ENCODE peak calls at places on chromosomes 11 and 22, in six cellular contexts. E is tibial nerve, V is mesendoderm, I is cardiac muscle cell, T is keratinocyte, H is pancreas. R is an unnamed sample.

GRCh38 chr11:61698173-61698965 is 18.2 kb downstream of the DAGLA start:
- DNase-seq in E (no peak), V (no peak), I (no peak), T (no peak), H (no peak), R (no peak)

GRCh38 chr22:45460288-45461109 is 42.2 kb upstream of the FBLN1 start:
- DNase-seq in E (peak), V (no peak), I (no peak), T (no peak), H (peak), R (peak)

GRCh38 chr22:27610863-27611786 is 190.4 kb downstream of the MN1 start:
- DNase-seq in E (no peak), V (no peak), I (no peak), T (no peak), H (no peak), R (no peak)

GRCh38 chr11:7892059-7892699 is 38.9 kb downstream of the OR10A6 start:
- DNase-seq in E (no peak), V (peak), I (no peak), T (no peak), H (no peak), R (no peak)

GRCh38 chr11:62124186-62125113 is 639 bp downstream of the INCENP start:
- DNase-seq in E (no peak), V (peak), I (peak), T (peak), H (no peak), R (peak)

GRCh38 chr11:65459552-65459951 is 37.0 kb downstream of the NEAT1 start:
- DNase-seq in E (no peak), V (no peak), I (no peak), T (no peak), H (no peak), R (no peak)

GRCh38 chr11:117572671-117573070 is 224.3 kb downstream of the DSCAML1 start:
- DNase-seq in E (no peak), V (peak), I (no peak), T (no peak), H (no peak), R (no peak)

GRCh38 chr11:88167853-88168252 is 7.4 kb downstream of the RAB38 start:
- DNase-seq in E (no peak), V (no peak), I (no peak), T (no peak), H (no peak), R (no peak)

GRCh38 chr22:38953577-38954413 is 3.6 kb upstream of the APOBEC3A start:
- DNase-seq in E (no peak), V (no peak), I (no peak), T (no peak), H (no peak), R (no peak)

GRCh38 chr22:48713266-48714205 is 1114.1 kb downstream of the BRD1 start:
- DNase-seq in E (no peak), V (no peak), I (no peak), T (no peak), H (no peak), R (no peak)

GRCh38 chr22:38448945-38449745 is 5.9 kb downstream of the KCNJ4 start:
- DNase-seq in E (no peak), V (no peak), I (no peak), T (no peak), H (no peak), R (peak)

GRCh38 chr11:45444796-45445195 is 158.7 kb upstream of the SYT13 start:
- DNase-seq in E (no peak), V (peak), I (no peak), T (peak), H (no peak), R (no peak)

GRCh38 chr22:33544707-33545106 is 375.6 kb downstream of the LARGE1 start:
- DNase-seq in E (no peak), V (no peak), I (no peak), T (no peak), H (no peak), R (no peak)

GRCh38 chr11:68118753-68119448 is 2.3 kb downstream of the CHKA start:
- DNase-seq in E (no peak), V (no peak), I (peak), T (no peak), H (no peak), R (no peak)

GRCh38 chr22:23106906-23107367 is 34.9 kb downstream of the RSPH14 start:
- DNase-seq in E (no peak), V (no peak), I (no peak), T (no peak), H (peak), R (peak)

GRCh38 chr11:124788521-124788920 is 11.7 kb downstream of the MSANTD2 start:
- DNase-seq in E (no peak), V (no peak), I (no peak), T (no peak), H (no peak), R (no peak)

GRCh38 chr11:33257160-33257896 is at the start of gene HIPK3:
- DNase-seq in E (peak), V (peak), I (peak), T (no peak), H (peak), R (peak)

GRCh38 chr11:44519989-44520737 is 45.3 kb upstream of the CD82 start:
- DNase-seq in E (peak), V (no peak), I (no peak), T (no peak), H (no peak), R (peak)

GRCh38 chr11:36492724-36493304 is 17.3 kb downstream of the TRAF6 start:
- DNase-seq in E (no peak), V (peak), I (peak), T (no peak), H (no peak), R (no peak)

GRCh38 chr11:58164389-58164788 is 24.5 kb upstream of the OR9Q2 start:
- DNase-seq in E (no peak), V (no peak), I (no peak), T (no peak), H (no peak), R (no peak)

GRCh38 chr11:73519266-73519665 is 78.6 kb downstream of the FAM168A start:
- DNase-seq in E (no peak), V (no peak), I (no peak), T (no peak), H (no peak), R (no peak)

GRCh38 chr22:37133304-37134018 is 16.3 kb downstream of the IL2RB start:
- DNase-seq in E (no peak), V (no peak), I (no peak), T (no peak), H (no peak), R (no peak)

GRCh38 chr11:57325735-57326048 is 940 bp upstream of the TNKS1BP1 start:
- DNase-seq in E (peak), V (no peak), I (no peak), T (no peak), H (peak), R (peak)

GRCh38 chr11:8638300-8638699 is 44.2 kb downstream of the TRIM66 start:
- DNase-seq in E (no peak), V (no peak), I (no peak), T (no peak), H (no peak), R (no peak)

GRCh38 chr22:36348760-36349159 is 39.0 kb downstream of the MYH9 start:
- DNase-seq in E (no peak), V (no peak), I (no peak), T (no peak), H (no peak), R (peak)

GRCh38 chr11:27837895-27838563 is 137.8 kb upstream of the BDNF start:
- DNase-seq in E (no peak), V (no peak), I (no peak), T (no peak), H (no peak), R (no peak)

GRCh38 chr11:95515379-95515778 is 274.2 kb downstream of the FAM76B start:
- DNase-seq in E (no peak), V (no peak), I (no peak), T (no peak), H (no peak), R (no peak)

GRCh38 chr11:128862913-128863660 is 4.0 kb downstream of the KCNJ1 start:
- DNase-seq in E (no peak), V (no peak), I (no peak), T (no peak), H (no peak), R (no peak)

GRCh38 chr11:34198523-34198922 is 93.1 kb downstream of the NAT10 start:
- DNase-seq in E (no peak), V (no peak), I (no peak), T (no peak), H (no peak), R (no peak)

GRCh38 chr22:43923191-43923590 is 414 bp upstream of the PNPLA3 start:
- DNase-seq in E (no peak), V (no peak), I (no peak), T (no peak), H (no peak), R (no peak)

GRCh38 chr11:93198221-93198650 is 445 bp upstream of the SLC36A4 start:
- DNase-seq in E (no peak), V (no peak), I (no peak), T (no peak), H (no peak), R (no peak)

GRCh38 chr11:65194564-65194963 is 12.8 kb downstream of the CAPN1 start:
- DNase-seq in E (no peak), V (no peak), I (no peak), T (no peak), H (no peak), R (no peak)

GRCh38 chr11:61560751-61561150 is 20.1 kb downstream of the SYT7 start:
- DNase-seq in E (no peak), V (no peak), I (no peak), T (no peak), H (no peak), R (no peak)

GRCh38 chr11:124108158-124108557 is 7.1 kb upstream of the VWA5A start:
- DNase-seq in E (no peak), V (peak), I (peak), T (no peak), H (no peak), R (no peak)

DNA sequence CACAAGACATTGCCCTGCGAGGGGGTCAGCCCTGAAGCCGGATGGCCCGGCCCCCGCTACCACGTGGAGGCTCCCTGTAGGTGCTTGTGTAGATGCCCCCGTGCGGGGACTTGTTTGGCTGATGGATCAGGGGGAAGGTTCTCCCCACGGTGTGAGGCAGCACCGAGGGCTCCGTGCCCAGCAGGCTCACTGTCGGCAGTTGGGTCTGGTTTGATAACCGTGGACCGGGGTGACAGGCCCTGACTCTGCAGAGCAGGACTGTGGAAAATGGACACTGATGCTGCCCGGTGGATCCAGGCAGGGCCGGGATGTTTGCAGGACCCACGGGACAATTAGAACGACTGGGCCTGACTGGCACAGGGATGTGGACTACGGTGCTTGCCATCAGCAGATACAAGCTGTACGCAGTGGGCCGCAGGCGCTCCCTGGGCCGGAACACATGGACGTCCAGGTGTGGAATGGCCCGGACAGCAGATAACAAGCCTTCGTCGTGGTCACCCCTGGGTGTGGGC is 19.0 kb downstream of the KCNQ1 start:
- DNase-seq in E (no peak), V (no peak), I (no peak), T (no peak), H (no peak), R (no peak)
- H3K27ac ChIP-seq in E (no peak), V (no peak), I (no peak), T (no peak), H (peak), R (peak)

DNA sequence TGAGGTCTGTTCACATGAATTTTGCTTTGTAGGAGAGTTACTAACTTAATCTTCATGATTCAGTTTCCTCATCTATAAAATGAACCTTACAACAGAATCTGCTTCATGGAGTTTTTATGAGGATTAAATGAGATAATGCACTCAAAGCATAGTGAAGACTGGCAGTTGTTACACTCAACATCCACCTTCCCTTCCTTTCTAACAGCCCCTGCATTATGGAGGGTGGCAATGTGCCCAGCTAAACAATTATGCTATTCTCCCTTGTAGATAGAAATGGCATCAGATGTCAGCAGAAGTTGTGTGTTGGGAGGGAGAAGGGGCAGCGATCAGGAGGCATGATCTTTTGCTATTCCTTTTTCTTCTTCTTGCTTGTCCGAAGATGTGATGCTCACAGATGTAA is 6.5 kb downstream of the POU2AF1 start:
- DNase-seq in E (no peak), V (no peak), I (no peak), T (no peak), H (no peak), R (no peak)
- H3K27ac ChIP-seq in E (no peak), V (no peak), I (no peak), T (no peak), H (no peak), R (no peak)

DNA sequence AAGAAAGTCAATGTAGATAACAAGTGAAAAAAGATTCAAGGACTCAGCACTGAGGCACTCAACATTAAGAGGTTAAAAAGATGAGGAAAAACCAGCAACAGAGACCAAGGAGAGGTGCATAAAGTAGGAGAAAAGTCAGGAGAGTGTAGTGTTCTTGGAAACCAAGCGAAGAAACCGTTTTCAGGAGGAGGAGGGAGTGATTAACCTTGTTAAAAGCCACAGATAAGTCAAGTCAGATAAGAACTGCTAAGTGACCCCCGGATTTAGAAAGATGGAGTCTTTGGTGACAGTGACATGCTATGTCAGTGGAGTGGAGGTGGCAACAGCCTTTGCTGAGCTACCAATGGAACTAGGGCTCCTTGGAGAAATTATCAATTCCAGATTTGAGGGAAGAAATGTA is 13.9 kb upstream of the NARS2 start:
- DNase-seq in E (no peak), V (peak), I (no peak), T (no peak), H (no peak), R (no peak)
- H3K27ac ChIP-seq in E (no peak), V (no peak), I (peak), T (no peak), H (no peak), R (no peak)

GRCh38 chr11:69298778-69299461 is 5.0 kb downstream of the MYEOV start:
- DNase-seq in E (no peak), V (no peak), I (no peak), T (no peak), H (no peak), R (no peak)
- H3K27ac ChIP-seq in E (peak), V (no peak), I (no peak), T (peak), H (peak), R (peak)

GRCh38 chr22:29679316-29679715 is 40.5 kb upstream of the CABP7 start:
- DNase-seq in E (no peak), V (no peak), I (no peak), T (no peak), H (no peak), R (no peak)
- H3K27ac ChIP-seq in E (no peak), V (no peak), I (no peak), T (no peak), H (no peak), R (no peak)

GRCh38 chr11:86161373-86162255 is 82.9 kb upstream of the EED start:
- DNase-seq in E (no peak), V (no peak), I (no peak), T (no peak), H (no peak), R (no peak)
- H3K27ac ChIP-seq in E (peak), V (no peak), I (no peak), T (peak), H (no peak), R (peak)

GRCh38 chr11:12696911-12697581 is 22.8 kb downstream of the TEAD1 start:
- DNase-seq in E (no peak), V (peak), I (no peak), T (peak), H (no peak), R (no peak)

GRCh38 chr11:12695221-12695794 is 21.1 kb downstream of the TEAD1 start:
- DNase-seq in E (no peak), V (no peak), I (no peak), T (no peak), H (no peak), R (no peak)

GRCh38 chr11:12694182-12694531 is 19.9 kb downstream of the TEAD1 start:
- DNase-seq in E (no peak), V (no peak), I (no peak), T (no peak), H (peak), R (no peak)

GRCh38 chr11:12698049-12698448 is 23.8 kb downstream of the TEAD1 start:
- DNase-seq in E (no peak), V (peak), I (no peak), T (no peak), H (no peak), R (no peak)

DNA sequence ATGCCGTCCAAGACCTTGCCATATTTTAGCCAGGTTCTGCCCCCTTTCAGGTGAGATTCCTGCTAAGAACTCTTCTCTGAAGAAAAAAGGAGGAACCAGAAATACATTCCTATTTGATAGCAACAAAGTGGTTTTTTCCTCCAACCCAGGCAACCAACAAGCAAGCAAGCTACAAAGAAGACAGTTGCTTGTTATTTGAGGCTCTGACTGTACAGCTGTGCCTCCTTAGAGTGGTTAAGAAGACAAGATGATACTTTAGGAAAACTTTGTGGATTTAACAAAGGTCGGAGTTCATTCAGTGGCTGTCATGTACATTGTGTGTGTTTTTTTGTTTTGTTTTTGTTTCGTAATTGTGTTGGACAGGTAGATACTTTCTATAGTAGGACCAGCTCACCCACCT is 21.7 kb downstream of the TEAD1 start:
- DNase-seq in E (no peak), V (no peak), I (no peak), T (no peak), H (no peak), R (no peak)
- H3K27ac ChIP-seq in E (peak), V (no peak), I (peak), T (peak), H (no peak), R (no peak)